ENCODE peak calls at places on chromosomes 6 and 20, in four cellular contexts. B is NB4, T is right lobe of liver, U is GM23338. I is an unnamed sample.

GRCh38 chr6:71721642-71722041 is 164.7 kb upstream of the RIMS1 start:
- DNase-seq in B (no peak), T (no peak), U (no peak), I (no peak)

GRCh38 chr20:41697861-41698559 is 79.8 kb upstream of the CHD6 start:
- DNase-seq in B (peak; percentile 54), T (no peak), U (peak; percentile 77), I (peak; percentile 26)

GRCh38 chr6:53375851-53376250 is 27.1 kb upstream of the ELOVL5 start:
- DNase-seq in B (no peak), T (no peak), U (no peak), I (no peak)

GRCh38 chr6:106530026-106530425 is 99.3 kb downstream of the RTN4IP1 start:
- DNase-seq in B (no peak), T (no peak), U (no peak), I (no peak)

GRCh38 chr6:134020968-134021367 is 31.5 kb downstream of the SLC2A12 start:
- DNase-seq in B (no peak), T (no peak), U (no peak), I (no peak)

GRCh38 chr6:158803733-158804143 is 15.4 kb downstream of the EZR start:
- DNase-seq in B (peak; percentile 82), T (no peak), U (peak; percentile 43), I (peak; percentile 69)

GRCh38 chr6:127446356-127446755 is 12.8 kb downstream of the KIAA0408 start:
- DNase-seq in B (peak; percentile 47), T (no peak), U (no peak), I (no peak)

GRCh38 chr6:165774903-165775608 is 112.0 kb upstream of the PDE10A start:
- DNase-seq in B (no peak), T (no peak), U (peak; percentile 52), I (peak; percentile 43)

GRCh38 chr6:33620584-33621395 is at the start of gene ITPR3:
- DNase-seq in B (peak; percentile 81), T (peak; percentile 44), U (peak; percentile 66), I (peak; percentile 80)

GRCh38 chr6:484086-484728 is 92.7 kb downstream of the IRF4 start:
- DNase-seq in B (no peak), T (no peak), U (no peak), I (peak; percentile 65)

GRCh38 chr6:108944707-108945685 is 96.8 kb downstream of the ARMC2 start:
- DNase-seq in B (no peak), T (no peak), U (no peak), I (no peak)

GRCh38 chr20:24148372-24148771 is 159.8 kb upstream of the GGTLC1 start:
- DNase-seq in B (peak; percentile 70), T (no peak), U (no peak), I (peak; percentile 47)

GRCh38 chr6:6517059-6517458 is 71.5 kb upstream of the LY86 start:
- DNase-seq in B (no peak), T (no peak), U (no peak), I (no peak)

GRCh38 chr20:1895674-1896496 is 678 bp downstream of the SIRPA start:
- DNase-seq in B (peak; percentile 82), T (peak; percentile 71), U (peak; percentile 57), I (no peak)

GRCh38 chr20:56247954-56248782 is at the start of gene MC3R:
- DNase-seq in B (peak; percentile 62), T (peak; percentile 55), U (peak; percentile 30), I (peak; percentile 66)

GRCh38 chr6:5379647-5380242 is 118.4 kb downstream of the FARS2 start:
- DNase-seq in B (peak; percentile 74), T (no peak), U (peak; percentile 84), I (peak; percentile 33)

GRCh38 chr6:44659676-44660170 is 272.2 kb downstream of the CDC5L start:
- DNase-seq in B (no peak), T (no peak), U (no peak), I (no peak)

GRCh38 chr6:149235130-149235561 is 82.4 kb upstream of the TAB2 start:
- DNase-seq in B (peak; percentile 62), T (no peak), U (no peak), I (no peak)

GRCh38 chr20:40568200-40568599 is 120.8 kb downstream of the MAFB start:
- DNase-seq in B (no peak), T (no peak), U (no peak), I (no peak)

GRCh38 chr6:152078804-152079203 is 271.3 kb downstream of the ESR1 start:
- DNase-seq in B (no peak), T (no peak), U (peak; percentile 63), I (no peak)

GRCh38 chr6:32617751-32618150 is 19.5 kb upstream of the HLA-DQA1 start:
- DNase-seq in B (no peak), T (no peak), U (no peak), I (no peak)

GRCh38 chr20:37899105-37900045 is 3.6 kb upstream of the VSTM2L start:
- DNase-seq in B (no peak), T (no peak), U (no peak), I (no peak)
- TF ChIP-seq CTCF in B (no peak), T (no peak), U (no peak), I (no peak)

GRCh38 chr20:43973231-43973630 is 58.6 kb downstream of the TOX2 start:
- DNase-seq in B (no peak), T (no peak), U (no peak), I (no peak)

GRCh38 chr20:43973671-43974450 is 59.2 kb downstream of the TOX2 start:
- DNase-seq in B (no peak), T (no peak), U (no peak), I (no peak)

GRCh38 chr20:43971233-43971632 is 56.6 kb downstream of the TOX2 start:
- DNase-seq in B (no peak), T (no peak), U (no peak), I (no peak)

GRCh38 chr20:43972051-43972450 is 57.4 kb downstream of the TOX2 start:
- DNase-seq in B (no peak), T (no peak), U (no peak), I (no peak)

GRCh38 chr20:43972692-43973091 is 58.0 kb downstream of the TOX2 start:
- DNase-seq in B (no peak), T (no peak), U (no peak), I (no peak)
- TF ChIP-seq CTCF in B (no peak), T (no peak), U (no peak), I (no peak)

GRCh38 chr20:50224553-50225255 is 34.1 kb downstream of the CEBPB start:
- DNase-seq in B (peak; percentile 44), T (no peak), U (peak; percentile 47), I (peak; percentile 20)
- TF ChIP-seq CTCF in B (peak; percentile 35), T (peak; percentile 5), U (peak; percentile 34), I (no peak)

GRCh38 chr20:50073500-50073899 is 39.5 kb downstream of the UBE2V1 start:
- DNase-seq in B (no peak), T (no peak), U (no peak), I (no peak)

GRCh38 chr20:50067461-50067860 is 45.5 kb downstream of the UBE2V1 start:
- DNase-seq in B (no peak), T (no peak), U (no peak), I (no peak)

GRCh38 chr20:50068041-50068651 is 44.8 kb downstream of the UBE2V1 start:
- DNase-seq in B (no peak), T (no peak), U (no peak), I (no peak)

GRCh38 chr20:50071039-50071888 is 41.7 kb downstream of the UBE2V1 start:
- DNase-seq in B (peak; percentile 86), T (peak; percentile 91), U (peak; percentile 92), I (peak; percentile 93)

DNA sequence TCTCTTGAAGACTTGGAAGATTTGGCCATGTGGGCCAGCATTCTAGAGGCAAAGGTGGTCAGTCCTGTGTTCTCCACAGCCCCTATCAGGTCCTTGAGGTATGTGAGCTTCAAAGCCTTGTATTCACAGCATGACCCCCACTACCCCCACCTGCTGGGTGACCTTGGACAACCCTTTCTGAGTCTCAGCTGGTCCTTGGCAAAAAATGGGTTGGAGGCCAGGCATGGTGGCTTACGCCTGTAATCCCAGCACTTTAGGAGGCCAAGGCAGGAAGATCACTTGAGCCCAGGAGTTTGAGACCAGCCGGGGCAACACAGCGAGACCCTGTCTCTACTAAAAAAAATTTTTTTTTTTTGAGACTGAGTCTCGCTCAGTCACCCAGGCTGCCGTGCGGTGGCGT is 42.6 kb downstream of the UBE2V1 start:
- DNase-seq in B (peak; percentile 43), T (no peak), U (no peak), I (peak; percentile 14)
- TF ChIP-seq CTCF in B (no peak), T (no peak), U (no peak), I (no peak)

DNA sequence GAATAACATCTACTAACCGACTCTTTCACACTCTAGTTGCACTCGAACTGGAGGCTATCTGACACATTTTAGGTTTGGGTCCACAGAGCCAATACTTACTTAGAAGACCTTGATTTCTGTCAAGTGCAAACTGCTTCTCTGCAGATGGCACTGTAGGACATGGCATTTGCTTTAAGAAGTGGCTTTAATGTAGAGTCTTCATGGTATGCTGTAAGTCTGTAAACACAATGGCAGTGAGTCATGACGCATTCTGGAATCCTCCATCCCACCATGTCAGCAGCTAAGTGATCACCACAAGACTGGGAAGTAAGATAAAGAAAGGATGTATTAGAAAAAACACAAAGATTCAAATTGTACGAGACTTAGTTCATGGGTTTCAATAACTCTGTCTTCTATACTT is 377.0 kb upstream of the NOX3 start:
- DNase-seq in B (peak; percentile 6), T (no peak), U (peak; percentile 17), I (no peak)
- TF ChIP-seq CTCF in B (no peak), T (no peak), U (no peak), I (no peak)

GRCh38 chr6:84766118-84766683 is 1.8 kb upstream of the TBX18 start:
- DNase-seq in B (no peak), T (no peak), U (peak; percentile 57), I (no peak)

GRCh38 chr6:84762220-84762940 is 2.0 kb downstream of the TBX18 start:
- DNase-seq in B (no peak), T (no peak), U (peak; percentile 67), I (no peak)

GRCh38 chr6:84762941-84763396 is 1.4 kb downstream of the TBX18 start:
- DNase-seq in B (no peak), T (no peak), U (peak; percentile 69), I (no peak)

GRCh38 chr6:84764332-84765049 is at the start of gene TBX18:
- DNase-seq in B (no peak), T (peak; percentile 74), U (peak; percentile 98), I (peak; percentile 54)

DNA sequence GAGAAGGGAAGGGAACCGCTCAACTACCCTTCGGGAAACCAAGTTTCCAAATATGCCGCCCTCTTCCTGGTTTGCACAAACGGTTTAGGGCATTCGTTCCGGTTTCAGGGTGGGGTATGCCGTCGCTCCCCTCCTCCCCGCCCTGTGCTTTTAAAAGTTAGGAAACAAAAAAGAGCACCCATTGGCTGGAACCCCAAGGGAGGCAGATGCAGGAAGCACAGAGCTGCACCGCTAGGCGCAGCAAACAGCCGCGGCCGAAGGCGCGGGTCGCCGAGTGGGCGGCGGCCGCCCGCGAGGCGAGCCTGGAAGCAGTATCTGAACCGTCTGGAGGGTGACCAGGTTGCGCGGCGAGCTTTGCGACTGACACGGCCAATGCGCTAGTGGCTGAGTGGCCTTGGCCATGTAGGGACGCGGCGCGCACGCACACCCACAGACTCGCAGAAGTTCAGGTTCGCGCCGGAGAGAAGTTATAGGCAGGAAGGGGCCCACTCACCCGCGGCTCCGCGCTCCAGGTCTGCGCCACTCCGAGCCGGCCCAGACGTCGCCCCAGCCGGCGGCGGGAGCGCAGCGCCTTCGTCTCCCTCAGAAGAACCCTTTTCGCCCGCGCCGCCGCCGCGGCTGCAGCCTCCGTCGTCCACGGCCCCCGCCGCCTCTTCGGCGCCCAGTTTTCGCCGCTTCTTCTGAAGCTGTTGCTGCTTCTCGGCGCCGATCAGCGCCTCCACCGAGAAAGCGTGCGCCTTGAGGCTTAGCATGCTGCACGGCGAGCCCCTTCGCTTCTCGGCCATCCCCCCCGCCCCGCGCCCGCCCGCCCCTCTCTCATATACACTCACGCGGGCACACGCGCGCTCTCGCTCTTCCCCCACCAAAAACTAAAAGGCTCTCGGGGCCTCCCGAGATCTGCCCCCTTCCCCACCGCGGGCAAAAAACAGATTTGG is 734 bp downstream of the TBX18 start:
- DNase-seq in B (no peak), T (peak; percentile 21), U (peak; percentile 56), I (no peak)
- TF ChIP-seq CTCF in B (no peak), T (no peak), U (no peak), I (no peak)

GRCh38 chr20:13008761-13009681 is at the start of gene SPTLC3:
- DNase-seq in B (peak; percentile 14), T (peak; percentile 46), U (peak; percentile 53), I (peak; percentile 40)
- TF ChIP-seq CTCF in B (no peak), T (no peak), U (peak; percentile 35), I (no peak)

I was measured in activated CD8-positive, alpha-beta T cell treated with anti-CD3 and anti-CD28 coated beads for 36 hours.